ENCODE peak calls at places on chromosomes 1 and 21, in four cellular contexts. M is A549; L is naive thymus-derived CD4-positive, alpha-beta T cell; H is neuronal stem cell. E is an unnamed sample.
A peak's percentile ranks its signal among the peaks of the same experiment; 100 is the strongest.

GRCh38 chr1:57736940-57737339 is 313.1 kb upstream of the DAB1 start:
- DNase-seq in M (no peak), H (no peak), L (no peak), E (no peak)

GRCh38 chr1:113369040-113369439 is 21.3 kb upstream of the MAGI3 start:
- DNase-seq in M (no peak), H (no peak), L (no peak), E (no peak)

GRCh38 chr1:95982706-95983105 is 738.9 kb upstream of the PTBP2 start:
- DNase-seq in M (no peak), L (no peak), H (no peak), E (no peak)

GRCh38 chr1:203287109-203287893 is 18.0 kb upstream of the BTG2 start:
- DNase-seq in L (peak; percentile 79), M (no peak), H (no peak), E (no peak)

GRCh38 chr1:205658943-205659581 is 21.2 kb downstream of the SLC45A3 start:
- DNase-seq in H (peak; percentile 53), M (peak; percentile 56), L (peak; percentile 76), E (peak; percentile 48)

GRCh38 chr1:107061886-107062285 is 5.4 kb downstream of the PRMT6 start:
- DNase-seq in L (no peak), M (no peak), H (no peak), E (no peak)

GRCh38 chr1:88867743-88868521 is 23.4 kb downstream of the GTF2B start:
- DNase-seq in L (no peak), H (no peak), M (no peak), E (no peak)

GRCh38 chr1:12485231-12486172 is 132.5 kb downstream of the DHRS3 start:
- DNase-seq in H (no peak), M (no peak), L (no peak), E (no peak)

GRCh38 chr1:57443004-57443403 is 19.1 kb upstream of the DAB1 start:
- DNase-seq in L (no peak), M (no peak), H (no peak), E (no peak)

GRCh38 chr1:232996143-232996542 is 45.7 kb downstream of the NTPCR start:
- DNase-seq in L (no peak), M (no peak), H (no peak), E (no peak)

GRCh38 chr1:246971322-246971721 is 36.5 kb downstream of the ZNF695 start:
- DNase-seq in M (peak; percentile 60), L (peak; percentile 57), H (no peak), E (no peak)

GRCh38 chr1:230123280-230124186 is 56.5 kb downstream of the GALNT2 start:
- DNase-seq in H (no peak), M (no peak), L (no peak), E (no peak)

GRCh38 chr1:21216835-21217811 is 40.4 kb upstream of the EIF4G3 start:
- DNase-seq in H (no peak), L (peak; percentile 62), M (peak; percentile 60), E (peak; percentile 44)

GRCh38 chr1:203675596-203676347 is 49.1 kb downstream of the ATP2B4 start:
- DNase-seq in M (no peak), H (no peak), L (no peak), E (no peak)

GRCh38 chr1:53401815-53402745 is 57.1 kb upstream of the DMRTB1 start:
- DNase-seq in M (no peak), L (no peak), H (no peak), E (no peak)

DNA sequence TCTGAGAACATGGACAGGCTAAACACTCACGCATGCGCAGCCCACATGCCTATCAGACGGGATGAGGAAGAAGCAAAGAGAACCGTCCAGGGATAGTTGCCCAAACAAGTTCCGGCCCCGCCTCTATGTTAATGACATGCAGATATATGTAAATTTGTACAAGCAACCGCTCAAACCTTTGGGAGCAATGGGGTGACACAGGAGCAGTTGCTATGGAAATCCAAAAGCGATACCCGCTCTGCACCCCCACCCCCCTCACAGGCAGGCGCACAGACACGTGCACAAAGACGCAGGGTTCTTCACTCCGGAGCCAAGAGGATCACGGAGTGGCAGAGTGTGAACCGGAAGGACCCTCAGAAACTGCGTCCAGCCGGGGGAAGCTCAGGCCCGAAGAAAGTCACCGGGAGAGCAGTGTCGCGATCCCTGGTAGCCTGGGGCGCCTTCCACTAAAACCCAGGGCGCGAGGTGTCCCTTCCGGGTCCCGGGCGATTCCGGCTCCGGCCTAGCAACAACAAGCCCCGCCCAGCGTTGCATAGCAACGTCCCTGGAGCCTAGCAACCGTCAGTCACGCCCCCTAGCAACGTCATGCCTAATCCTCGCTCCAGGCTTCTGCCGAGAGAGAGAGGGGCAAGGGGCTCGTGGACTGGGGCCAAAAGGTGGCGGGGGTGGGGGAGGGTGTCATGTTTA is 24.1 kb upstream of the ADGRB2 start:
- DNase-seq in H (peak; percentile 94), M (peak; percentile 91), L (peak; percentile 93), E (peak; percentile 88)
- H3K4me1 ChIP-seq in H (peaks cover 37% of the 10 kb centered on the region), M (peaks cover 13% of the 10 kb centered on the region), L (peaks cover 3% of the 10 kb centered on the region), E (peaks cover 11% of the 10 kb centered on the region)

DNA sequence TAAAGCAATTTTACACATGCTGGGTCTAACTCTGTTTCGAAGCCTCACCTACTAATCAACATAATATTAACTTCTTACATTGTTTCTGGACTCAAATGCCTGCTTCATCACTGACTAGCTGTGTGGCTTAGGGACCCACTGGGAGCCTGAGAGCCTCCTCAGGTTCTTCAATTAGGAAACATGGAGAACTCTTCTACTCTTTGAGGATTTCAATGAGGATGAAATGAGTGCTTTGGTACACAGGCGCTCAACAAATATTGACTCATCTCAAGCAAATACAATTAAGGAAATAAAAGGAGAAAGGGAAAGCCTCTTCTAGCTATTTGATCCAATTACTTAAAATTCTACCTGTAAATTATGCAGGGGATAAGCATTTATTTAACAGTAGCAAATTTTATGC is 84.4 kb upstream of the JAK1 start:
- DNase-seq in M (no peak), H (no peak), L (no peak), E (no peak)
- H3K4me3 ChIP-seq in M (no peak overlapping the region), H (no peak overlapping the region), L (no peak overlapping the region), E (no peak overlapping the region)

GRCh38 chr1:143672983-143673382 is 298.8 kb downstream of the FAM72C start:
- DNase-seq in L (no peak), H (no peak), M (no peak), E (no peak)
- H3K9me3 ChIP-seq in L (no peaks in the 10 kb centered on the region), H (no peaks in the 10 kb centered on the region), M (peaks cover 6% of the 10 kb centered on the region), E (no peaks in the 10 kb centered on the region)

GRCh38 chr1:116224111-116224510 is 112.9 kb downstream of the MAB21L3 start:
- DNase-seq in L (no peak), H (no peak), M (no peak), E (no peak)
- H3K4me1 ChIP-seq in L (no peaks in the 10 kb centered on the region), H (no peaks in the 10 kb centered on the region), M (no peaks in the 10 kb centered on the region), E (peaks cover 4% of the 10 kb centered on the region)

GRCh38 chr1:2052756-2053155 is 2.5 kb downstream of the PRKCZ start:
- DNase-seq in H (no peak), M (no peak), L (no peak), E (no peak)

GRCh38 chr1:2049517-2050481 is at the start of gene PRKCZ:
- DNase-seq in M (peak; percentile 86), L (peak; percentile 76), H (peak; percentile 81), E (peak; percentile 96)

GRCh38 chr1:2050482-2050792 is 226 bp downstream of the PRKCZ start:
- DNase-seq in H (no peak), L (no peak), M (peak; percentile 35), E (peak; percentile 66)

GRCh38 chr1:2052096-2052569 is 1.9 kb downstream of the PRKCZ start:
- DNase-seq in H (no peak), L (no peak), M (no peak), E (no peak)

DNA sequence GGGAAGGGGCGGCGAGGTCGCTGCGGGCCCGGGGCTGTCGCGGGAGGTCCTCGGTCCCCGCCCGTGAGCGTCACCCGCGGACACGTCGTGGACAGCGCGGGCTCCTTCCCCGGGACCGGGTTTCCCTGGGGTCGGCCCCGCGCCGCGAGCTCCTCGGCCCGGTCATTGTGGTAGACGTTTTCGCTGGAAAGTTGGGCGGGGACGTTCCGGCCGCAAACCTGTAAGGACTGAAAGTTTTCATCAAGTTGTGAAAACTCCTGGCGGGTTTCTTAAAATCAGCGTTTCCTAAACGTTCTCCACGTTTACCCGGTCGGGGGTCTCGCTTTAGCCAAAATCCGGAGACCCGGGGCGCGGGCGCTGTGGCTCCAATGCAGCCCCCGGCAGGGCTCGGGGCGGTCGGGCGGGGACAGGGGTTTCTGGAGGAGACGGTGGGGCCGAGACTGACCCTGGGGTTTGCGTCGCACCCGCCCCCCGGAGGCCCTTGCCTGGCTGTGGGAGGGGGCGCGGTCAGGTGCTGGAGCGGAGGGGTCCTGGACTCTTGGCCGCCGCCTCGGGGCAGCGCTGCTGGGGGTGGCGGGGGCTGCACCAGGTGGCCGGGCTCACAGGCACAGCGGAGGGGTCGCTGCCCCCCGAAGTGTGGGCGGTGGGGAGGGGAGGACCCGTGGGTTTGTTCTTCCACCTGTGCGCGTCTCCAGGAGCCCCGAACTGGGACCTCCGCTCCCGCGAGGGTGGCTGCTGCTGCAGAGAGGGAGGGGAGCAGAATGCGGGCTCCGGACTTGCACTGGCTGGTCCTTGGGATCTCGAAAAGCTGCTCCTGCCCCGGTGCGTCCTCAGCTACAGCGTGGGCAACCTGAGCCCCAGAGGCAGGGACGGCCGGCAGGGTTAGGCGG is 827 bp downstream of the PRKCZ start:
- DNase-seq in H (no peak), M (no peak), L (no peak), E (no peak)
- H3K4me3 ChIP-seq in H (no peak overlapping the region), M (peak overlapping the region; percentile 90), L (peak overlapping the region; percentile 33), E (peak overlapping the region; percentile 57)

GRCh38 chr21:9750341-9751086 is 770.9 kb upstream of the TPTE start:
- DNase-seq in L (no peak), H (no peak), M (no peak), E (no peak)
- H3K9me3 ChIP-seq in L (no peaks in the 10 kb centered on the region), H (no peaks in the 10 kb centered on the region), M (no peaks in the 10 kb centered on the region), E (peaks cover 21% of the 10 kb centered on the region)

DNA sequence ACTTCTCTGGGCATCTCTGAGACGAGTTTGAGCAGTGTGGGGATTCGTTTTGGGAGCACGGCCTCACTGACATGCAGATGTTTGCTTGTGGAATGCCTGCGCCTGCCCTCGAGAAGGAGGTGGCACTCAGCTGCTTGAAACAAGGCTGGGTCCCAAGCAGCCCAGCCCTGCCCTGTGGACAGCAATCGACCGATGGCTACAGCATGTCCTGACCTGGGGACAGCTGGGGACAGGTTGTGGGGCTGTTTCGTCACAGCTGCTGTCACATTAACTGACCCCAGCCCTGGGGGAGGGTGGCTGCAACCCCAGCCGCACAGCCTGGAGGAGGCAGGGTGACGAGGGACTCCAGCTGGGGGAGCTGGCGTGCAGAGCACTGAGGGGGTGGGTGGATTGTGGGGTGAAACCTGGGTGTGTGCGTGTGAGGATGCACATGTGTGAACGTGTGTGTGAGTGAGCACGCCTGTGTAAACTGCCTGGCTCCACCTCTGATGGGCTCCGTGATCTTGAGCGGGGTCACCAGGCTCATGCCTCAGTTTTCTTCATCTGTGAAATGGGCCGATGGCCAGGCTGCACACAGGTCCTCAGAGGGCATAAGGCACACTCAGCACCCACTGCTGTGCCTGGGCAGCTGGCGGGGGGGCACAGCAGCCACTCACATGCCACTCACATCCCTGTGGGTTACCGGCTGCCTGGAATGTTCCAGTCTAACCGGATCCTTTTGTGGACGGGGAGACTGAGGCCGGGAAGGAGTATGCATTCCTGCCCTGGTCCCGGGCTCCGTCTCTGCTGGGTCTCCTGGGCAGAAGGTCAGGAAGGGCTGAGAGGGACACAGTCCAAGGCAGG is 49.3 kb downstream of the COL18A1 start:
- DNase-seq in H (no peak), L (no peak), M (no peak), E (no peak)
- H3K4me1 ChIP-seq in H (no peaks in the 10 kb centered on the region), L (no peaks in the 10 kb centered on the region), M (no peaks in the 10 kb centered on the region), E (no peaks in the 10 kb centered on the region)

GRCh38 chr21:38733973-38734546 is 71.7 kb upstream of the ETS2 start:
- DNase-seq in H (peak; percentile 85), L (peak; percentile 80), M (peak; percentile 71), E (peak; percentile 55)
- H3K4me3 ChIP-seq in H (peak overlapping the region; percentile 12), L (peak overlapping the region; percentile 53), M (no peak overlapping the region), E (peak overlapping the region; percentile 9)

E was measured in HAP-1.